ENCODE peak calls at places on chromosomes 2 and 18, in nine cellular contexts. M is adrenal gland, K is neuronal stem cell, D is NCI-H2029, B is left ventricle myocardium inferior, W is nephron progenitor cell, L is mesendoderm, P is mammary epithelial cell, R is aorta. F is an unnamed sample.

GRCh38 chr18:74326238-74326637 is 10.6 kb downstream of the C18orf63 start:
- DNase-seq in M (no peak), K (no peak), D (no peak), B (no peak), W (no peak), L (no peak), P (no peak), R (no peak), F (no peak)

GRCh38 chr2:209097168-209097567 is 326.7 kb upstream of the MAP2 start:
- DNase-seq in M (no peak), K (no peak), D (no peak), B (no peak), W (no peak), L (peak; percentile 38), P (no peak), R (no peak), F (no peak)

GRCh38 chr2:46922049-46922448 is 6.4 kb upstream of the MCFD2 start:
- DNase-seq in M (no peak), K (no peak), D (no peak), B (no peak), W (no peak), L (no peak), P (no peak), R (no peak), F (no peak)

GRCh38 chr18:55555628-55556027 is 32.4 kb downstream of the TCF4 start:
- DNase-seq in M (no peak), K (no peak), D (no peak), B (no peak), W (no peak), L (no peak), P (no peak), R (no peak), F (no peak)

GRCh38 chr2:38167968-38168350 is 92.0 kb upstream of the CYP1B1 start:
- DNase-seq in M (no peak), K (no peak), D (no peak), B (no peak), W (no peak), L (no peak), P (no peak), R (no peak), F (no peak)

GRCh38 chr2:95068256-95068655 is 42.7 kb downstream of the MAL start:
- DNase-seq in M (no peak), K (no peak), D (no peak), B (no peak), W (no peak), L (no peak), P (no peak), R (no peak), F (no peak)

GRCh38 chr2:180706694-180707093 is 273.7 kb upstream of the UBE2E3 start:
- DNase-seq in M (no peak), K (no peak), D (no peak), B (no peak), W (no peak), L (peak; percentile 16), P (no peak), R (no peak), F (no peak)

GRCh38 chr2:109058215-109058614 is 69.2 kb upstream of the EDAR start:
- DNase-seq in M (no peak), K (peak; percentile 40), D (no peak), B (no peak), W (no peak), L (no peak), P (no peak), R (no peak), F (no peak)

GRCh38 chr2:74985983-74986382 is 27.5 kb downstream of the POLE4 start:
- DNase-seq in M (peak; percentile 2), K (no peak), D (no peak), B (peak; percentile 17), W (no peak), L (no peak), P (no peak), R (no peak), F (no peak)

GRCh38 chr2:61471905-61472805 is 1.3 kb upstream of the USP34 start:
- DNase-seq in M (peak; percentile 33), K (no peak), D (peak; percentile 24), B (no peak), W (no peak), L (peak; percentile 30), P (peak; percentile 39), R (no peak), F (no peak)

GRCh38 chr2:67927489-67927888 is 135.3 kb downstream of the C1D start:
- DNase-seq in M (no peak), K (no peak), D (no peak), B (no peak), W (no peak), L (peak; percentile 55), P (no peak), R (no peak), F (no peak)

GRCh38 chr2:10844083-10844482 is 31.5 kb upstream of the PDIA6 start:
- DNase-seq in M (peak; percentile 93), K (no peak), D (peak; percentile 93), B (peak; percentile 86), W (no peak), L (peak; percentile 86), P (peak; percentile 15), R (peak; percentile 79), F (no peak)

GRCh38 chr2:153478289-153479261 is at the start of gene RPRM:
- DNase-seq in M (peak; percentile 86), K (peak; percentile 85), D (peak; percentile 88), B (peak; percentile 64), W (peak; percentile 91), L (peak; percentile 94), P (peak; percentile 43), R (peak; percentile 94), F (peak; percentile 65)

GRCh38 chr2:168926621-168927386 is 25.7 kb downstream of the G6PC2 start:
- DNase-seq in M (no peak), K (no peak), D (no peak), B (no peak), W (no peak), L (no peak), P (no peak), R (no peak), F (no peak)

GRCh38 chr18:63676526-63676925 is 14.8 kb upstream of the SERPINB3 start:
- DNase-seq in M (no peak), K (peak; percentile 20), D (no peak), B (no peak), W (peak; percentile 16), L (peak; percentile 71), P (peak; percentile 35), R (no peak), F (no peak)

GRCh38 chr18:7808992-7809391 is 241.9 kb downstream of the PTPRM start:
- DNase-seq in M (no peak), K (no peak), D (no peak), B (no peak), W (no peak), L (peak; percentile 71), P (no peak), R (no peak), F (no peak)

GRCh38 chr2:71943238-71944182 is 204.2 kb downstream of the CYP26B1 start:
- DNase-seq in M (peak; percentile 38), K (no peak), D (no peak), B (peak; percentile 53), W (no peak), L (no peak), P (no peak), R (no peak), F (no peak)

GRCh38 chr2:54579682-54580349 is 123.7 kb downstream of the SPTBN1 start:
- DNase-seq in M (no peak), K (no peak), D (no peak), B (no peak), W (no peak), L (no peak), P (no peak), R (no peak), F (peak; percentile 54)

GRCh38 chr18:50338676-50339075 is 36.2 kb upstream of the SKA1 start:
- DNase-seq in M (no peak), K (no peak), D (no peak), B (no peak), W (no peak), L (peak; percentile 65), P (no peak), R (no peak), F (no peak)

GRCh38 chr18:78542204-78542603 is 437.4 kb upstream of the SALL3 start:
- DNase-seq in M (peak; percentile 58), K (no peak), D (no peak), B (peak; percentile 81), W (no peak), L (peak; percentile 26), P (peak; percentile 1), R (no peak), F (no peak)

GRCh38 chr2:66584011-66584410 is 149.1 kb downstream of the MEIS1 start:
- DNase-seq in M (peak; percentile 55), K (no peak), D (no peak), B (no peak), W (no peak), L (no peak), P (no peak), R (no peak), F (no peak)

GRCh38 chr18:12315911-12316310 is 7.9 kb downstream of the TUBB6 start:
- DNase-seq in M (no peak), K (no peak), D (no peak), B (peak; percentile 73), W (no peak), L (no peak), P (no peak), R (no peak), F (no peak)

GRCh38 chr2:141200191-141200590 is 930.6 kb downstream of the LRP1B start:
- DNase-seq in M (no peak), K (no peak), D (no peak), B (no peak), W (no peak), L (no peak), P (no peak), R (no peak), F (no peak)

GRCh38 chr2:174024524-174025270 is 59.5 kb upstream of the SP3 start:
- DNase-seq in M (peak; percentile 60), K (no peak), D (no peak), B (peak; percentile 91), W (no peak), L (peak; percentile 73), P (no peak), R (peak; percentile 89), F (no peak)

GRCh38 chr2:144836635-144837350 is 316.9 kb upstream of the ZEB2 start:
- DNase-seq in M (no peak), K (no peak), D (no peak), B (no peak), W (no peak), L (no peak), P (no peak), R (no peak), F (no peak)

GRCh38 chr18:10318686-10318960 is 135.8 kb upstream of the APCDD1 start:
- DNase-seq in M (no peak), K (no peak), D (no peak), B (no peak), W (no peak), L (peak; percentile 85), P (no peak), R (no peak), F (no peak)

GRCh38 chr18:25279133-25279532 is 72.8 kb downstream of the ZNF521 start:
- DNase-seq in M (no peak), K (no peak), D (no peak), B (no peak), W (no peak), L (no peak), P (no peak), R (no peak), F (no peak)

GRCh38 chr2:230885467-230886130 is 20.9 kb downstream of the ITM2C start:
- DNase-seq in M (no peak), K (peak; percentile 66), D (no peak), B (no peak), W (peak; percentile 64), L (peak; percentile 85), P (no peak), R (no peak), F (no peak)

GRCh38 chr2:38064805-38065501 is 11.0 kb downstream of the CYP1B1 start:
- DNase-seq in M (peak; percentile 11), K (no peak), D (no peak), B (no peak), W (no peak), L (no peak), P (no peak), R (no peak), F (no peak)

GRCh38 chr18:10681581-10682367 is 155.9 kb downstream of the NAPG start:
- DNase-seq in M (no peak), K (no peak), D (no peak), B (no peak), W (no peak), L (no peak), P (no peak), R (no peak), F (no peak)

GRCh38 chr2:217105733-217106649 is 246.1 kb upstream of the TNP1 start:
- DNase-seq in M (no peak), K (no peak), D (no peak), B (no peak), W (no peak), L (peak; percentile 97), P (peak; percentile 83), R (peak; percentile 88), F (no peak)

F was measured in GM06990.